ENCODE peak calls at places on chromosomes 3 and 15, in four cellular contexts. Y is frontal cortex, J is COR-L47, N is HCT116. V is an unnamed sample.

GRCh38 chr3:168071535-168071934 is 24.2 kb downstream of the GOLIM4 start:
- DNase-seq in Y (no peak), J (no peak), N (peak), V (no peak)

GRCh38 chr3:151743860-151744259 is 10.1 kb downstream of the AADACL2 start:
- DNase-seq in Y (no peak), J (no peak), N (no peak), V (no peak)

GRCh38 chr3:149473314-149473990 is 1.0 kb upstream of the TM4SF4 start:
- DNase-seq in Y (no peak), J (peak), N (peak), V (no peak)

GRCh38 chr15:81763304-81763703 is 282.5 kb downstream of the MEX3B start:
- DNase-seq in Y (no peak), J (no peak), N (no peak), V (no peak)

GRCh38 chr15:62390793-62391543 is 225.9 kb upstream of the C2CD4B start:
- DNase-seq in Y (peak), J (no peak), N (no peak), V (peak)

GRCh38 chr3:150106752-150107428 is 136.2 kb upstream of the PFN2 start:
- DNase-seq in Y (no peak), J (no peak), N (no peak), V (no peak)

GRCh38 chr3:44184319-44184953 is 57.2 kb upstream of the TOPAZ1 start:
- DNase-seq in Y (no peak), J (peak), N (no peak), V (no peak)

GRCh38 chr3:62632510-62633294 is 242.5 kb downstream of the CADPS start:
- DNase-seq in Y (no peak), J (no peak), N (no peak), V (no peak)

GRCh38 chr3:66133853-66134445 is 86.9 kb upstream of the SLC25A26 start:
- DNase-seq in Y (no peak), J (no peak), N (no peak), V (no peak)

GRCh38 chr3:12471228-12471627 is 13.1 kb upstream of the TSEN2 start:
- DNase-seq in Y (no peak), J (no peak), N (peak), V (no peak)

GRCh38 chr3:156135921-156136655 is 15.7 kb downstream of the KCNAB1 start:
- DNase-seq in Y (no peak), J (no peak), N (no peak), V (no peak)

GRCh38 chr3:46368569-46368968 is 2.2 kb upstream of the CCR5 start:
- DNase-seq in Y (no peak), J (no peak), N (no peak), V (peak)

GRCh38 chr15:95511680-95512079 is 818.8 kb upstream of the NR2F2 start:
- DNase-seq in Y (no peak), J (no peak), N (no peak), V (no peak)

GRCh38 chr15:31487811-31488436 is 161.3 kb downstream of the KLF13 start:
- DNase-seq in Y (no peak), J (no peak), N (no peak), V (no peak)